ENCODE peak calls at places on chromosomes 13 and 19, in nine cellular contexts. B, S, Z, P, N, R, L, D and Y are unnamed samples.

GRCh38 chr13:71864094-71864980 is 2.7 kb downstream of the DACH1 start:
- DNase-seq in D (no peak), N (peak; percentile 5), B (no peak), L (peak; percentile 9), R (no peak), P (peak; percentile 34), Z (no peak), S (peak; percentile 54), Y (peak; percentile 77)

GRCh38 chr19:47144630-47145029 is 14.0 kb downstream of the SAE1 start:
- DNase-seq in N (no peak), R (no peak), Z (no peak), P (no peak), B (no peak), S (no peak), D (no peak), L (no peak), Y (no peak)

GRCh38 chr13:63184693-63185092 is 1769.0 kb upstream of the PCDH20 start:
- DNase-seq in B (peak; percentile 38), P (no peak), R (peak; percentile 88), L (peak; percentile 93), D (no peak), N (peak; percentile 48), S (no peak), Z (no peak), Y (no peak)

GRCh38 chr19:6587093-6587820 is 3.7 kb downstream of the CD70 start:
- DNase-seq in P (no peak), N (peak; percentile 17), Z (no peak), R (peak; percentile 73), D (no peak), S (no peak), L (no peak), B (no peak), Y (no peak)

GRCh38 chr13:104831823-104832222 is 1703.6 kb downstream of the EFNB2 start:
- DNase-seq in N (no peak), L (no peak), Z (no peak), B (no peak), S (no peak), R (no peak), D (no peak), P (no peak), Y (peak; percentile 65)

GRCh38 chr13:26557393-26558073 is at the start of gene WASF3:
- DNase-seq in B (peak; percentile 72), R (peak; percentile 99), L (peak; percentile 90), S (peak; percentile 95), P (peak; percentile 96), D (peak; percentile 96), Z (peak; percentile 95), N (peak; percentile 97), Y (peak; percentile 100)

GRCh38 chr13:38255600-38255999 is 94.1 kb upstream of the UFM1 start:
- DNase-seq in L (no peak), S (no peak), R (no peak), D (no peak), P (no peak), Z (no peak), B (no peak), N (no peak), Y (no peak)

GRCh38 chr19:9041023-9041422 is 30.8 kb upstream of the MUC16 start:
- DNase-seq in S (no peak), Z (no peak), P (no peak), N (no peak), R (no peak), D (no peak), B (no peak), L (no peak), Y (no peak)

GRCh38 chr19:13812544-13812943 is 17.3 kb downstream of the ZSWIM4 start:
- DNase-seq in B (no peak), P (no peak), D (no peak), N (no peak), Z (no peak), S (no peak), R (peak; percentile 27), L (no peak), Y (peak; percentile 77)

GRCh38 chr13:78589206-78589605 is 14.1 kb downstream of the POU4F1 start:
- DNase-seq in B (no peak), N (peak; percentile 44), L (peak; percentile 21), R (peak; percentile 95), P (peak; percentile 39), Z (no peak), S (no peak), D (no peak), Y (no peak)

GRCh38 chr19:17909017-17909732 is 23.6 kb upstream of the CCDC124 start:
- DNase-seq in S (no peak), D (no peak), Z (no peak), R (peak; percentile 78), B (no peak), P (no peak), L (no peak), N (no peak), Y (no peak)

GRCh38 chr13:27465611-27466010 is 15.2 kb upstream of the MTIF3 start:
- DNase-seq in S (no peak), B (no peak), L (no peak), D (no peak), Z (no peak), P (no peak), N (no peak), R (no peak), Y (no peak)

GRCh38 chr19:932647-933552 is 7.1 kb downstream of the ARID3A start:
- DNase-seq in N (peak; percentile 97), S (peak; percentile 81), Z (peak; percentile 86), P (no peak), B (peak; percentile 85), D (no peak), R (peak; percentile 58), L (peak; percentile 93), Y (peak; percentile 85)

GRCh38 chr19:33508431-33508830 is 13.2 kb downstream of the PEPD start:
- DNase-seq in D (no peak), P (no peak), R (no peak), Z (no peak), L (no peak), N (no peak), B (no peak), S (no peak), Y (no peak)

DNA sequence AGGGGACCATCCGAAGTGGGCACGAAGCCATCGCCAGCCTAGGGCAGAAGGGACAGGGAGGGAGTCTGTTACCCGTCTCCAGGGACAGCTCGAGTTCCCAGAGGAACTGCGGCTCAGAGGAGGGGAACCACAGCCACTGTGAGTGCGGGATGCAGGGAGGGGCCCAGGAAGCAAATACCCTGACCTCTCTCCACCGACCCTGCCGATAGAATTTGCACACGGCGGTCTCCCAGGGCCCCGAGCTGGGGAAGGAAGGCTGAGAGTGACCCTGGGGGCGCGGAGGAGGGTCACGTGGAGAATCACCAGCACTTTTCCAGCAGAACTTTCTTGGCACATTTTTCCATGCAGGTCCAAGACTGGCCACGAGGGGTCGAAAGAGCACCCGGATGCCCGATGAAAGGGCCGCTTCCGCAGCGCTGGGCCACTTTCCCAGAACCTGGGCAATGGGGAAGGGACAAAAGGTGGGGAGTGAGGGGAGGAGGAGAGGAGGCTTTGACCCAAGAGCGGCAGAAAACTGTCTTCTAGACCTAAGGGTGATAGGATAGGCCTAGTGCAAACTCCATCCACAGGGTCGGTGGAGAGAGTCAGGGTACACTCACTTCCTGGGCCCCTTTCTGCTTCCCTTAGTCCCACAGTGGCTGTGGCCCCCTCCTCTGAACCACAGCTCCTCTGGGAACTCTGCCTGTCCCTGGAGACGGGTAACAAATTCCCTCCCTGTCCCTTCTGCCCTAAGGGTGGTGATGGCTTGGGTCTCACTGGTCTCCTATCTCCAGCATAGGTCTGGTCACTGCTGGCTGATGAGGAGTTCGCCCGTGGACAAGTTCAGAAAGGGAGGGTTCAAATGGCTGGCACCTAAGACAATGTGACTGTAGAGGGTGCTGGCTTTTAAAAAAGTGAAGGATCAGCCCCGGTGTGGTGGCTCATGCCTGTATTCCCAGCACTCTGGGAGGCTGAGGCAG is 5.3 kb upstream of the GPR4 start:
- DNase-seq in N (peak; percentile 80), P (peak; percentile 79), B (peak; percentile 30), S (peak; percentile 66), D (peak; percentile 83), R (peak; percentile 97), L (peak; percentile 44), Z (peak; percentile 73), Y (peak; percentile 75)
- H3K27ac ChIP-seq in N (no peak overlapping the region), P (no peak overlapping the region), B (no peak overlapping the region), S (peak overlapping the region; percentile 37), D (no peak overlapping the region), R (no peak overlapping the region), L (no peak overlapping the region), Z (no peak overlapping the region), Y (no peak overlapping the region)

DNA sequence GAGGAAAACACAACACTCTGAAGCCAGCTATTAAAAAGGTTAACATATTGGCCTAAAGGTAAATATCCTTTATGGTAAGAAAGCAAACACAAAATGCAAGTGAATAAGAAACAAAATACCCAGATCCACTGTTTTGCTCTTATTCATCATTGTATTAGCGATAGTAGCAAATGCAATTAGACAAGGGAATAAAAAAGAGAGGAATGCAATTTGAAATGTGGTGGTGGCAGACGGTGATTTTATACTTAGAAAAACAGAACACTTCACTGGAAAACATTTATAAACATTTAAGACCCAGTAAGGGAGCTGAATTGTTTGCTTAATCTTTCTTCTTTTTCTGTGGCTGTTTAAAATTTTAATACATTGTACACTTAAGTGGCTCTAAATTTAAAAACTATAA is 17.2 kb upstream of the CYP4F2 start:
- DNase-seq in R (no peak), B (no peak), L (no peak), N (no peak), D (no peak), S (no peak), P (no peak), Z (no peak), Y (no peak)
- TF ChIP-seq CTCF in R (no peak), B (no peak), L (no peak), N (no peak), D (no peak), S (no peak), P (no peak), Z (no peak), Y (no peak)

GRCh38 chr19:37998801-37999308 is 91.8 kb downstream of the SIPA1L3 start:
- DNase-seq in L (no peak), P (no peak), R (no peak), B (no peak), N (no peak), Z (no peak), D (no peak), S (no peak), Y (no peak)
- H3K27ac ChIP-seq in L (peak overlapping the region; percentile 91), P (no peak overlapping the region), R (no peak overlapping the region), B (peak overlapping the region; percentile 92), N (no peak overlapping the region), Z (no peak overlapping the region), D (no peak overlapping the region), S (no peak overlapping the region), Y (no peak overlapping the region)

GRCh38 chr19:35519291-35519690 is 5.8 kb upstream of the DMKN start:
- DNase-seq in S (no peak), R (no peak), D (no peak), L (peak; percentile 7), B (no peak), Z (no peak), P (no peak), N (peak; percentile 30), Y (no peak)

GRCh38 chr19:35522745-35523327 is 5.3 kb downstream of the SBSN start:
- DNase-seq in N (no peak), B (no peak), S (no peak), P (no peak), D (no peak), R (no peak), L (no peak), Z (no peak), Y (no peak)

GRCh38 chr19:35524181-35524838 is 3.8 kb downstream of the SBSN start:
- DNase-seq in S (no peak), D (no peak), Z (no peak), N (no peak), B (no peak), P (no peak), R (peak; percentile 73), L (no peak), Y (no peak)

GRCh38 chr19:35518313-35518712 is 4.9 kb upstream of the DMKN start:
- DNase-seq in S (no peak), B (peak; percentile 92), Z (no peak), R (no peak), P (no peak), N (peak; percentile 98), D (no peak), L (peak; percentile 92), Y (no peak)

GRCh38 chr19:35521124-35521743 is 6.9 kb downstream of the SBSN start:
- DNase-seq in R (peak; percentile 69), N (no peak), Z (no peak), S (no peak), B (no peak), L (no peak), P (no peak), D (no peak), Y (no peak)
- TF ChIP-seq CTCF in R (no peak), N (no peak), Z (no peak), S (no peak), B (no peak), L (no peak), P (no peak), D (no peak), Y (no peak)